ENCODE peak calls at places on chromosomes 3 and 15, in ten cellular contexts. One of them, this sample, is unnamed. For H3K4me1, the result is how much of the 10 kb centered on the place peaks cover.

GRCh38 chr3:164401923-164402322 is 676.4 kb downstream of the SI start:
- DNase-seq in OCI-LY7: no peak
- DNase-seq in breast epithelium: no peak
- DNase-seq in GM23248: no peak
- DNase-seq in psoas muscle: no peak
- DNase-seq in mesendoderm: no peak
- DNase-seq in left ventricle myocardium inferior: no peak
- DNase-seq in A549: no peak
- DNase-seq in ovary: no peak
- DNase-seq in K562: no peak
- DNase-seq in this sample: no peak

GRCh38 chr15:93861956-93862741 is 369.2 kb upstream of the MCTP2 start:
- DNase-seq in K562: no peak
- DNase-seq in mesendoderm: no peak
- DNase-seq in breast epithelium: no peak
- DNase-seq in psoas muscle: no peak
- DNase-seq in OCI-LY7: no peak
- DNase-seq in A549: no peak
- DNase-seq in ovary: no peak
- DNase-seq in left ventricle myocardium inferior: no peak
- DNase-seq in GM23248: no peak
- DNase-seq in this sample: no peak

GRCh38 chr15:50542051-50542450 is 4.4 kb downstream of the USP50 start:
- DNase-seq in K562: no peak
- DNase-seq in psoas muscle: no peak
- DNase-seq in GM23248: peak
- DNase-seq in left ventricle myocardium inferior: no peak
- DNase-seq in mesendoderm: no peak
- DNase-seq in ovary: no peak
- DNase-seq in OCI-LY7: no peak
- DNase-seq in breast epithelium: no peak
- DNase-seq in A549: no peak
- DNase-seq in this sample: no peak

GRCh38 chr3:112133606-112134334 is 722 bp upstream of the GCSAM start:
- DNase-seq in psoas muscle: no peak
- DNase-seq in mesendoderm: no peak
- DNase-seq in K562: no peak
- DNase-seq in breast epithelium: no peak
- DNase-seq in ovary: no peak
- DNase-seq in OCI-LY7: peak
- DNase-seq in A549: no peak
- DNase-seq in left ventricle myocardium inferior: no peak
- DNase-seq in GM23248: no peak
- DNase-seq in this sample: no peak

GRCh38 chr3:69330891-69331400 is 54.9 kb downstream of the FRMD4B start:
- DNase-seq in ovary: no peak
- DNase-seq in K562: no peak
- DNase-seq in left ventricle myocardium inferior: no peak
- DNase-seq in OCI-LY7: no peak
- DNase-seq in mesendoderm: peak
- DNase-seq in A549: no peak
- DNase-seq in breast epithelium: no peak
- DNase-seq in GM23248: no peak
- DNase-seq in psoas muscle: no peak
- DNase-seq in this sample: peak

GRCh38 chr3:44870375-44871061 is 3.9 kb upstream of the TGM4 start:
- DNase-seq in OCI-LY7: no peak
- DNase-seq in GM23248: no peak
- DNase-seq in breast epithelium: no peak
- DNase-seq in A549: no peak
- DNase-seq in left ventricle myocardium inferior: no peak
- DNase-seq in K562: no peak
- DNase-seq in psoas muscle: no peak
- DNase-seq in ovary: no peak
- DNase-seq in mesendoderm: no peak
- DNase-seq in this sample: peak

GRCh38 chr3:13352621-13353131 is 67.4 kb downstream of the NUP210 start:
- DNase-seq in left ventricle myocardium inferior: no peak
- DNase-seq in OCI-LY7: no peak
- DNase-seq in K562: peak
- DNase-seq in ovary: no peak
- DNase-seq in psoas muscle: no peak
- DNase-seq in GM23248: peak
- DNase-seq in mesendoderm: peak
- DNase-seq in A549: no peak
- DNase-seq in breast epithelium: no peak
- DNase-seq in this sample: no peak

GRCh38 chr3:38131621-38132369 is 5.1 kb downstream of the ACAA1 start:
- DNase-seq in breast epithelium: no peak
- DNase-seq in psoas muscle: no peak
- DNase-seq in OCI-LY7: no peak
- DNase-seq in mesendoderm: peak
- DNase-seq in K562: peak
- DNase-seq in left ventricle myocardium inferior: no peak
- DNase-seq in A549: peak
- DNase-seq in GM23248: peak
- DNase-seq in ovary: no peak
- DNase-seq in this sample: peak

GRCh38 chr3:115832265-115832664 is 209.0 kb downstream of the GAP43 start:
- DNase-seq in left ventricle myocardium inferior: no peak
- DNase-seq in GM23248: no peak
- DNase-seq in K562: no peak
- DNase-seq in A549: no peak
- DNase-seq in ovary: no peak
- DNase-seq in psoas muscle: no peak
- DNase-seq in mesendoderm: no peak
- DNase-seq in breast epithelium: no peak
- DNase-seq in OCI-LY7: no peak
- DNase-seq in this sample: no peak

GRCh38 chr15:60568301-60568742 is 89.4 kb upstream of the ICE2 start:
- DNase-seq in left ventricle myocardium inferior: no peak
- DNase-seq in GM23248: no peak
- DNase-seq in ovary: no peak
- DNase-seq in K562: no peak
- DNase-seq in mesendoderm: peak
- DNase-seq in breast epithelium: no peak
- DNase-seq in A549: no peak
- DNase-seq in psoas muscle: no peak
- DNase-seq in OCI-LY7: peak
- DNase-seq in this sample: no peak
- H3K4me1 ChIP-seq in left ventricle myocardium inferior: under half
- H3K4me1 ChIP-seq in GM23248: under half
- H3K4me1 ChIP-seq in ovary: under half
- H3K4me1 ChIP-seq in K562: under half
- H3K4me1 ChIP-seq in mesendoderm: under half
- H3K4me1 ChIP-seq in breast epithelium: under half
- H3K4me1 ChIP-seq in A549: under half
- H3K4me1 ChIP-seq in psoas muscle: under half
- H3K4me1 ChIP-seq in OCI-LY7: under half
- H3K4me1 ChIP-seq in this sample: under half

DNA sequence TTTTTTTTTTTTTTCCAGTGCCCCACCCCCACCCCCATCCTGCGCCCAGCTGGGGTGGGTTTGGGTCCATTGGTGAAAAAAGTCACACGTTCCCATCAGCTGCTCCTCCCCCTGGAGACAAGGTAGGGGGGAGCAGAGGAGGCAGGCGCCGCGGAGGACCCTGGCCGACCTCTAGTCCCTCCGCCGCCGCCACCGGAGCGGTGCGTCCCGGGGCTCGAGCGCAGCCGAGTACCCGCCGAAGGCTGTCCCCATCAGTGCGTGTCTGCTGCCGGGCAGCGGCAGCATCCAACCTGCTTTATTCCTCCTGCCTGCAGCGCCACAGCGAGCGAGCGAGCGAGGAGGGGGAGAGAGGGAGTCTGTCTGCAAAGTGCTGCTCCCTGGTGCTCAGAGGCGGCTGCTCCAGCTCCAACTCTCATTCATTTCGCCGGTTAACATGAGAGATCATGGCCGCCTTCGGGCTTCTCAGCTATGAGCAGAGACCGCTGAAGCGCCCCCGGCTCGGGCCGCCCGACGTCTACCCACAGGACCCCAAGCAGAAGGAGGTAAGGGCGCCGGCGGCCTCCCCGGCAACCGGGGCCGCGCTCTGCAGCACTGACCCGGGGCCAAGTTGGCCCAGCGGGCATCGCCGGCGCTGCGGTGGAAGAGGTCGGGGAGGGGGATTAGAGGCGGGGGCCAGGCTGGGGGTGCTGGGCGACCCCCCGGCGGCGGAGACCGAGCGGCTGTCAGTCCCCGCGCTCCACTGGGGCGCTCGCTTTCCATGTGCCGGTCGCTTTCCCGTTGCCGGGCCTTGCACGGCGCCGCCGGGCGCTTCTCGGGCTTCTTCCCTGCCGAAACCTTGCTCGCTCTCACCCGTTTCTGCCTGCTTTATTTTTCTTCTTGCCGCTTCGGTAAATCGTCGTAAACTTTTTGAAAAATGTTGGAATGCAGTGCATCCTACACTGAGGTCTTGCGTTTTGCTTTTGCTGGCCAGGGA is 1.3 kb downstream of the MED12L start:
- DNase-seq in psoas muscle: peak
- DNase-seq in left ventricle myocardium inferior: peak
- DNase-seq in ovary: peak
- DNase-seq in A549: peak
- DNase-seq in mesendoderm: peak
- DNase-seq in GM23248: peak
- DNase-seq in breast epithelium: peak
- DNase-seq in OCI-LY7: peak
- DNase-seq in K562: peak
- DNase-seq in this sample: peak
- H3K27ac ChIP-seq in psoas muscle: no peak
- H3K27ac ChIP-seq in left ventricle myocardium inferior: peak
- H3K27ac ChIP-seq in ovary: peak
- H3K27ac ChIP-seq in A549: peak
- H3K27ac ChIP-seq in mesendoderm: peak
- H3K27ac ChIP-seq in GM23248: no peak
- H3K27ac ChIP-seq in breast epithelium: no peak
- H3K27ac ChIP-seq in OCI-LY7: peak
- H3K27ac ChIP-seq in K562: no peak
- H3K27ac ChIP-seq in this sample: no peak

GRCh38 chr3:71131385-71131871 is 452.1 kb downstream of the FOXP1 start:
- DNase-seq in psoas muscle: no peak
- DNase-seq in mesendoderm: no peak
- DNase-seq in OCI-LY7: peak
- DNase-seq in GM23248: no peak
- DNase-seq in breast epithelium: no peak
- DNase-seq in ovary: no peak
- DNase-seq in A549: no peak
- DNase-seq in left ventricle myocardium inferior: no peak
- DNase-seq in K562: no peak
- DNase-seq in this sample: no peak

GRCh38 chr3:71131893-71132314 is 451.6 kb downstream of the FOXP1 start:
- DNase-seq in K562: peak
- DNase-seq in psoas muscle: no peak
- DNase-seq in ovary: peak
- DNase-seq in mesendoderm: peak
- DNase-seq in OCI-LY7: peak
- DNase-seq in left ventricle myocardium inferior: no peak
- DNase-seq in breast epithelium: no peak
- DNase-seq in A549: no peak
- DNase-seq in GM23248: no peak
- DNase-seq in this sample: no peak

GRCh38 chr3:71128951-71129350 is 454.6 kb downstream of the FOXP1 start:
- DNase-seq in left ventricle myocardium inferior: no peak
- DNase-seq in A549: no peak
- DNase-seq in ovary: no peak
- DNase-seq in K562: peak
- DNase-seq in GM23248: no peak
- DNase-seq in OCI-LY7: no peak
- DNase-seq in breast epithelium: no peak
- DNase-seq in mesendoderm: no peak
- DNase-seq in psoas muscle: no peak
- DNase-seq in this sample: no peak

GRCh38 chr3:71129611-71130515 is 453.7 kb downstream of the FOXP1 start:
- DNase-seq in OCI-LY7: peak
- DNase-seq in K562: peak
- DNase-seq in GM23248: no peak
- DNase-seq in breast epithelium: no peak
- DNase-seq in left ventricle myocardium inferior: no peak
- DNase-seq in mesendoderm: peak
- DNase-seq in psoas muscle: no peak
- DNase-seq in ovary: no peak
- DNase-seq in A549: no peak
- DNase-seq in this sample: no peak

GRCh38 chr3:71130516-71131384 is 452.8 kb downstream of the FOXP1 start:
- DNase-seq in GM23248: peak
- DNase-seq in breast epithelium: peak
- DNase-seq in OCI-LY7: peak
- DNase-seq in ovary: peak
- DNase-seq in mesendoderm: peak
- DNase-seq in K562: peak
- DNase-seq in A549: no peak
- DNase-seq in psoas muscle: peak
- DNase-seq in left ventricle myocardium inferior: peak
- DNase-seq in this sample: peak
- H3K4me1 ChIP-seq in GM23248: under half
- H3K4me1 ChIP-seq in breast epithelium: under half
- H3K4me1 ChIP-seq in OCI-LY7: half or more
- H3K4me1 ChIP-seq in ovary: under half
- H3K4me1 ChIP-seq in mesendoderm: under half
- H3K4me1 ChIP-seq in K562: under half
- H3K4me1 ChIP-seq in A549: half or more
- H3K4me1 ChIP-seq in psoas muscle: half or more
- H3K4me1 ChIP-seq in left ventricle myocardium inferior: half or more
- H3K4me1 ChIP-seq in this sample: under half

GRCh38 chr15:70166506-70167087 is 68.9 kb upstream of the TLE3 start:
- DNase-seq in mesendoderm: no peak
- DNase-seq in OCI-LY7: no peak
- DNase-seq in ovary: no peak
- DNase-seq in psoas muscle: no peak
- DNase-seq in left ventricle myocardium inferior: no peak
- DNase-seq in breast epithelium: no peak
- DNase-seq in A549: no peak
- DNase-seq in GM23248: no peak
- DNase-seq in K562: no peak
- DNase-seq in this sample: no peak

GRCh38 chr15:70167155-70167554 is 69.4 kb upstream of the TLE3 start:
- DNase-seq in mesendoderm: no peak
- DNase-seq in GM23248: no peak
- DNase-seq in A549: no peak
- DNase-seq in psoas muscle: no peak
- DNase-seq in left ventricle myocardium inferior: no peak
- DNase-seq in ovary: no peak
- DNase-seq in K562: no peak
- DNase-seq in breast epithelium: no peak
- DNase-seq in OCI-LY7: no peak
- DNase-seq in this sample: no peak

GRCh38 chr15:70165811-70166284 is 68.1 kb upstream of the TLE3 start:
- DNase-seq in GM23248: peak
- DNase-seq in OCI-LY7: no peak
- DNase-seq in K562: no peak
- DNase-seq in breast epithelium: no peak
- DNase-seq in mesendoderm: peak
- DNase-seq in psoas muscle: peak
- DNase-seq in ovary: no peak
- DNase-seq in left ventricle myocardium inferior: peak
- DNase-seq in A549: no peak
- DNase-seq in this sample: peak

GRCh38 chr15:70164156-70164900 is 66.6 kb upstream of the TLE3 start:
- DNase-seq in left ventricle myocardium inferior: no peak
- DNase-seq in breast epithelium: no peak
- DNase-seq in mesendoderm: no peak
- DNase-seq in psoas muscle: no peak
- DNase-seq in ovary: no peak
- DNase-seq in OCI-LY7: no peak
- DNase-seq in GM23248: peak
- DNase-seq in A549: no peak
- DNase-seq in K562: no peak
- DNase-seq in this sample: no peak

GRCh38 chr15:70164910-70165791 is 67.4 kb upstream of the TLE3 start:
- DNase-seq in ovary: no peak
- DNase-seq in GM23248: no peak
- DNase-seq in mesendoderm: peak
- DNase-seq in breast epithelium: no peak
- DNase-seq in psoas muscle: no peak
- DNase-seq in A549: no peak
- DNase-seq in K562: no peak
- DNase-seq in left ventricle myocardium inferior: no peak
- DNase-seq in OCI-LY7: no peak
- DNase-seq in this sample: peak
- H3K27ac ChIP-seq in ovary: no peak
- H3K27ac ChIP-seq in GM23248: no peak
- H3K27ac ChIP-seq in mesendoderm: no peak
- H3K27ac ChIP-seq in breast epithelium: no peak
- H3K27ac ChIP-seq in psoas muscle: peak
- H3K27ac ChIP-seq in A549: no peak
- H3K27ac ChIP-seq in K562: no peak
- H3K27ac ChIP-seq in left ventricle myocardium inferior: peak
- H3K27ac ChIP-seq in OCI-LY7: no peak
- H3K27ac ChIP-seq in this sample: peak